ENCODE peak calls at places on chromosomes 13 and 19, in seven cellular contexts. Y is astrocyte of the cerebellum, M is mucosa of descending colon, O is thoracic aorta, D is PC-9, V is cardiac muscle cell, X is foreskin fibroblast. R is an unnamed sample.

GRCh38 chr19:48487944-48488343 is 18.8 kb downstream of the CYTH2 start:
- DNase-seq in X (peak), M (peak), Y (no peak), V (no peak), O (peak), D (peak), R (no peak)

GRCh38 chr19:49749055-49749716 is 13.9 kb downstream of the TSKS start:
- DNase-seq in M (no peak), Y (no peak), X (peak), D (no peak), V (no peak), O (no peak), R (no peak)

GRCh38 chr19:48780684-48781391 is 25.5 kb downstream of the FGF21 start:
- DNase-seq in X (peak), V (no peak), Y (no peak), M (no peak), O (no peak), D (peak), R (no peak)

GRCh38 chr13:35812730-35813129 is 318.5 kb downstream of the DCLK1 start:
- DNase-seq in Y (no peak), M (no peak), D (no peak), O (no peak), X (no peak), V (no peak), R (no peak)

GRCh38 chr13:42174344-42175162 is 97.4 kb upstream of the AKAP11 start:
- DNase-seq in X (no peak), O (no peak), M (no peak), Y (no peak), D (no peak), V (no peak), R (no peak)

GRCh38 chr13:86563308-86563707 is 764.1 kb upstream of the SLITRK6 start:
- DNase-seq in V (no peak), X (no peak), M (no peak), D (no peak), O (no peak), Y (peak), R (no peak)

GRCh38 chr13:113545931-113546516 is 38.5 kb upstream of the TFDP1 start:
- DNase-seq in V (no peak), X (no peak), Y (no peak), M (no peak), D (no peak), O (no peak), R (no peak)

GRCh38 chr19:17041994-17042393 is 15.4 kb upstream of the CPAMD8 start:
- DNase-seq in M (peak), O (no peak), D (no peak), X (peak), V (no peak), Y (peak), R (peak)

GRCh38 chr13:92821324-92821723 is 405.3 kb upstream of the GPC6 start:
- DNase-seq in V (no peak), X (no peak), D (no peak), Y (no peak), O (no peak), M (no peak), R (no peak)

GRCh38 chr13:22061371-22061805 is 390.5 kb downstream of the FGF9 start:
- DNase-seq in X (no peak), O (no peak), D (no peak), V (no peak), Y (no peak), M (no peak), R (no peak)

GRCh38 chr19:54114340-54114826 is 1.1 kb downstream of the TFPT start:
- DNase-seq in Y (no peak), X (peak), V (no peak), D (no peak), O (no peak), M (peak), R (no peak)

GRCh38 chr13:27667946-27668345 is 46.3 kb downstream of the POLR1D start:
- DNase-seq in D (no peak), M (no peak), Y (no peak), V (peak), O (no peak), X (no peak), R (no peak)

GRCh38 chr19:41691268-41691970 is 3.3 kb upstream of the CEACAM7 start:
- DNase-seq in X (peak), M (peak), D (no peak), V (no peak), Y (no peak), O (no peak), R (no peak)

GRCh38 chr19:16886305-16886880 is 2.4 kb upstream of the F2RL3 start:
- DNase-seq in M (no peak), Y (no peak), O (no peak), D (peak), X (peak), V (no peak), R (no peak)

GRCh38 chr13:78152415-78152814 is 233.8 kb upstream of the EDNRB start:
- DNase-seq in O (no peak), Y (no peak), M (no peak), V (no peak), X (no peak), D (no peak), R (no peak)

GRCh38 chr13:81726037-81726726 is 1385.3 kb upstream of the SPRY2 start:
- DNase-seq in X (no peak), D (no peak), V (no peak), M (no peak), Y (no peak), O (no peak), R (no peak)

GRCh38 chr19:47657719-47658118 is 48.8 kb downstream of the BICRA start:
- DNase-seq in D (no peak), O (no peak), X (no peak), M (no peak), Y (no peak), V (no peak), R (no peak)

GRCh38 chr13:40946485-40946884 is 72.6 kb downstream of the ELF1 start:
- DNase-seq in D (no peak), M (no peak), O (no peak), X (no peak), V (no peak), Y (no peak), R (no peak)

GRCh38 chr19:43820098-43820860 is 6.8 kb upstream of the ZNF283 start:
- DNase-seq in X (peak), D (no peak), M (peak), O (no peak), V (no peak), Y (no peak), R (no peak)

GRCh38 chr13:66520511-66521390 is 709.4 kb downstream of the PCDH9 start:
- DNase-seq in O (no peak), V (no peak), X (no peak), D (no peak), Y (no peak), M (no peak), R (no peak)

GRCh38 chr19:49155830-49156346 is 692 bp upstream of the HRC start:
- DNase-seq in D (no peak), Y (no peak), O (no peak), V (peak), X (no peak), M (no peak), R (no peak)

GRCh38 chr13:31000889-31001288 is 68.4 kb downstream of the TEX26 start:
- DNase-seq in V (no peak), D (no peak), O (no peak), M (no peak), Y (no peak), X (no peak), R (no peak)

GRCh38 chr19:51711702-51712101 is 12.1 kb downstream of the HAS1 start:
- DNase-seq in V (no peak), D (no peak), M (no peak), O (no peak), X (no peak), Y (no peak), R (no peak)

GRCh38 chr13:99033814-99034213 is 56.0 kb upstream of the DOCK9 start:
- DNase-seq in O (no peak), D (no peak), V (peak), X (peak), Y (no peak), M (no peak), R (no peak)

GRCh38 chr13:52991344-52992020 is 37.1 kb upstream of the OLFM4 start:
- DNase-seq in O (no peak), Y (no peak), D (no peak), M (no peak), V (no peak), X (no peak), R (no peak)

GRCh38 chr13:32200741-32201140 is 114.4 kb downstream of the ZAR1L start:
- DNase-seq in Y (no peak), V (no peak), O (no peak), X (no peak), M (no peak), D (no peak), R (no peak)

GRCh38 chr13:107025991-107026390 is 458.1 kb upstream of the ARGLU1 start:
- DNase-seq in O (peak), V (peak), M (no peak), Y (no peak), D (peak), X (peak), R (no peak)

GRCh38 chr19:50290775-50291174 is 38.4 kb downstream of the KCNC3 start:
- DNase-seq in X (no peak), D (no peak), O (no peak), Y (no peak), V (no peak), M (no peak), R (no peak)

GRCh38 chr13:38135590-38135989 is 214.1 kb upstream of the UFM1 start:
- DNase-seq in M (no peak), V (peak), O (no peak), X (no peak), D (no peak), Y (no peak), R (no peak)

GRCh38 chr13:30796833-30797601 is 61.7 kb downstream of the ALOX5AP start:
- DNase-seq in O (no peak), D (no peak), X (no peak), V (no peak), Y (no peak), M (no peak), R (no peak)

DNA sequence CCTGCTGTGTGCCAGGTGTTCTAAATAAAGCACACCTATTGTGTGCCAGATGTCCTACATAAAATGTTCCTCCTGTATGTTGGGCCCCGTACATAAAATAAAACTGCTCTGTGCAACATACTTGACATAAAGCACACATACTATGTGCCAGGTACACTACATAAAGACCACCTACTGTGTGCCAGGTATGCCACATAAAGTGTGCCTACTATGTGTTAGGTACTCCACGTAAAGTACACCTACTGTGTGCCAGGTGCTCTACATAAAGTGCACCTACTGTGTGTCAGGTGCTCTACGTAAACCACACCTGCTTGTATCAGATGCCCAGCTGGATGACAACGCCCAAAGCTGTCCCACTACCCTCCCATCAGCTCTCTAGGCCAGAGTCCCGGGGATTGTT is 5.8 kb upstream of the OR10H5 start:
- DNase-seq in Y (no peak), X (no peak), D (no peak), O (no peak), V (no peak), M (no peak), R (no peak)
- H3K4me3 ChIP-seq in Y (no peak), X (no peak), D (no peak), O (no peak), V (no peak), M (no peak), R (no peak)

GRCh38 chr19:30669329-30670010 is 297.3 kb downstream of the ZNF536 start:
- DNase-seq in D (no peak), Y (no peak), O (no peak), M (peak), V (peak), X (peak), R (no peak)
- TF ChIP-seq CTCF in D (peak), Y (peak), O (peak), M (peak), V (peak), X (peak), R (peak)

GRCh38 chr19:39133431-39134270 is 8.1 kb downstream of the PAK4 start:
- DNase-seq in O (no peak), Y (no peak), D (no peak), V (peak), X (no peak), M (peak), R (no peak)
- H3K4me3 ChIP-seq in O (no peak), Y (no peak), D (no peak), V (no peak), X (no peak), M (no peak), R (no peak)

GRCh38 chr13:51583875-51584730 is at the start of gene WDFY2:
- DNase-seq in M (peak), O (peak), D (peak), Y (peak), V (peak), X (peak), R (peak)
- TF ChIP-seq CTCF in M (no peak), O (no peak), D (peak), Y (no peak), V (no peak), X (no peak), R (no peak)

GRCh38 chr13:111017755-111018487 is 97.2 kb upstream of the ARHGEF7 start:
- DNase-seq in D (no peak), Y (no peak), X (no peak), O (no peak), V (no peak), M (no peak), R (no peak)
- H3K4me3 ChIP-seq in D (no peak), Y (no peak), X (no peak), O (no peak), V (no peak), M (no peak), R (no peak)

DNA sequence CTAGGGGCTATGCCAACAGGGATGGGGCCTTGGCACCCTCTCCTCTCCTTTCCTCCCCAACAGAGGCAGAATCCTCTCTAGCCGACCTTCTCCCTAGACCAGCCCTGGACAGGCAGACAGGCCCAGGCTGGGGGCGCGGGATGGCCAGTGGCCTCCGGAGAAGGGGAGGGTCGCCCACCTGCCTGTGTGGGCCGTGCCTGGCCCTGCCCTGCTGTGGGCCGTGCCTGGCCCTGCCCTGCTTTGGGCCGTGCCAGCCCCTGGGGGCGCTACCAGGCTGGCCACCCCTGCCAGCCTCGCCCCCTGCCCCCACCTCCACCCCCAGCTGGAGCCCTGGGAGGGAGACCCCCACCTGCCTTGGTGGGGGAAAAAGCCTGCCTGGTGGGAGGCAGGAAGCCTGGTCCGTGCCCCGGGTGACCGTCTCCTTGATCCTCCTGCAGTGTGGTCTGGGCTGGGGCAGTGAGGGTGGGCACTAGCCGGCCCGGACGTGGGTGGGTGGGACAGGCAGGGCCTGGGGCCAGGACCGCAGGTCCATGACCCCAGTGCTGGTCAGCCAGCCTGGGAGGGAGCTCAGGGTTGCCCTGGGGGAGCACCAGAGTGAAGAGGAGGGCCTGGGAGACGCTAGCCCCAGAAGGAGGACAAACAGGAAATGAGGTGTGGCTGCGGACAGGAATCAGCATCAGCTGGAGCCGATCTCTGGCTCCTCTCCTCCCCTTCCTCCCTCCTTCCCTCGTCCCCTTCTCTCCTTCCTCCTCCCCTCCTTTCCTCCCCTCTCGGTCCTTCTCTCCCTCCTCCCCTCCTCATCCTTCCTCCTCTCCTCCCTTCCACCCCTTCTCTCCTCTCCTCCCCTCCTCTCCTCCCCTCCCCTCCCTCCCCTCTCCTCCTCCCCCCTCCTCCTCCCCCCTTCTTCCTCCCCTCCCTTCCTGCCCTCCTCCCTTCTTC is 5.1 kb upstream of the MKNK2 start:
- DNase-seq in X (peak), M (peak), V (no peak), Y (no peak), O (no peak), D (no peak), R (peak)
- TF ChIP-seq CTCF in X (no peak), M (no peak), V (no peak), Y (no peak), O (no peak), D (no peak), R (no peak)

DNA sequence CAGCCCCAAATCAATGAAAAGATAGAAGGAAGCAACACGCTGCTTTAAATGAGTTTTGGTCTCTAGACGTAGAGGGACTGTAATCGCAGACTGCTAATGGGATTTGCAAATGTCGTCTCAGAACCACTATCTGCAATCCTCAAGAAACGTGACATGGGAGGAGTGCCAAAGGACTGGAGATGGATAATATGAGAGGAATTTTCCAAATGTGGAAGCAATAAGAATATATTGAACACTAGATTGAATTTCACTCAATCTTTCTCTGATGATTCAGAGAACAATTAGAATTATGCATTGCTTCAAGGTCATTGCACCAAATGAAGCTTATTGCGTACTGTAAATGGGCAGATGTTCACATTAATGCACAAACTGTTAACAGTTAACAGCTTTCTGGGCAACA is 62.9 kb upstream of the WASF3 start:
- DNase-seq in Y (no peak), M (no peak), O (no peak), D (no peak), V (no peak), X (peak), R (no peak)
- H3K4me3 ChIP-seq in Y (no peak), M (no peak), O (no peak), D (no peak), V (no peak), X (no peak), R (no peak)

DNA sequence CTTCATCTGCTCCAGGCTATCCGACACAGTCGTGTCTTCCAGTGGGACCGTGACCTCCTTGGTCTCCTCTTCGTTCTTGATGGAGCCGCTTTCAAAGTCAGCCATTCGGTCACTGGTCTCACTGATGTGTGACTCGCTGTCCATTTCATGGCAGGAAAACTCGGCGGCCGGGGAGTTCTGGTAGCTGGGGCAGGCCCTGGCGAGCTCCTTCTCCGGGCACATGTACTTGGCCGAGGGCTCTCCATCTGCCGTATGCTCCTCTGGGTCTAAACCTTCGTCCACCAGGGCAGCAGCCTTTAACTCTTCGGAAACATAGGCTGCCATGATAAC is 69.8 kb downstream of the TSHZ3 start:
- DNase-seq in M (no peak), O (no peak), X (no peak), Y (no peak), D (no peak), V (no peak), R (no peak)
- TF ChIP-seq CTCF in M (no peak), O (no peak), X (no peak), Y (no peak), D (no peak), V (no peak), R (no peak)

R was measured in HFF-Myc.